ENCODE peak calls at places on chromosomes 7 and 10, in five cellular contexts. H, U, A, P and Z are unnamed samples.

GRCh38 chr10:97151307-97151914 is 34.3 kb downstream of the SLIT1 start:
- DNase-seq in H (no peak), U (no peak), A (no peak), P (peak; percentile 3), Z (peak; percentile 8)

GRCh38 chr10:95445223-95445836 is 115.8 kb downstream of the SORBS1 start:
- DNase-seq in H (peak; percentile 74), U (peak; percentile 64), A (peak; percentile 94), P (no peak), Z (peak; percentile 84)

GRCh38 chr10:108877130-108877529 is 1046.2 kb downstream of the XPNPEP1 start:
- DNase-seq in H (no peak), U (no peak), A (no peak), P (no peak), Z (no peak)

GRCh38 chr10:68135362-68135761 is 26.1 kb downstream of the MYPN start:
- DNase-seq in H (no peak), U (no peak), A (no peak), P (no peak), Z (no peak)

GRCh38 chr10:43162604-43163003 is 24.4 kb downstream of the CSGALNACT2 start:
- DNase-seq in H (no peak), U (no peak), A (no peak), P (no peak), Z (no peak)

GRCh38 chr7:20284398-20285143 is 46.1 kb upstream of the ITGB8 start:
- DNase-seq in H (no peak), U (no peak), A (no peak), P (no peak), Z (no peak)

GRCh38 chr7:90726623-90727022 is 130.5 kb downstream of the CDK14 start:
- DNase-seq in H (peak; percentile 73), U (no peak), A (no peak), P (no peak), Z (no peak)

GRCh38 chr7:24882989-24883631 is 96.9 kb downstream of the OSBPL3 start:
- DNase-seq in H (no peak), U (no peak), A (peak; percentile 75), P (no peak), Z (no peak)

GRCh38 chr10:33234779-33235178 is 99.7 kb downstream of the NRP1 start:
- DNase-seq in H (no peak), U (no peak), A (no peak), P (no peak), Z (peak; percentile 79)

GRCh38 chr10:359762-360161 is 224.5 kb downstream of the ZMYND11 start:
- DNase-seq in H (no peak), U (no peak), A (peak; percentile 35), P (no peak), Z (no peak)

GRCh38 chr10:22252286-22252800 is 34.5 kb upstream of the EBLN1 start:
- DNase-seq in H (peak; percentile 33), U (peak; percentile 61), A (peak; percentile 79), P (peak; percentile 81), Z (peak; percentile 82)

GRCh38 chr10:125169915-125170314 is 9.6 kb upstream of the CTBP2 start:
- DNase-seq in H (no peak), U (no peak), A (no peak), P (no peak), Z (no peak)

GRCh38 chr7:86643478-86644281 is at the start of gene GRM3:
- DNase-seq in H (no peak), U (peak; percentile 42), A (no peak), P (no peak), Z (peak; percentile 54)

GRCh38 chr10:48820231-48820630 is 119.4 kb downstream of the LRRC18 start:
- DNase-seq in H (no peak), U (no peak), A (no peak), P (no peak), Z (no peak)

GRCh38 chr7:47580811-47581331 is 1.0 kb downstream of the TNS3 start:
- DNase-seq in H (no peak), U (no peak), A (no peak), P (no peak), Z (no peak)

DNA sequence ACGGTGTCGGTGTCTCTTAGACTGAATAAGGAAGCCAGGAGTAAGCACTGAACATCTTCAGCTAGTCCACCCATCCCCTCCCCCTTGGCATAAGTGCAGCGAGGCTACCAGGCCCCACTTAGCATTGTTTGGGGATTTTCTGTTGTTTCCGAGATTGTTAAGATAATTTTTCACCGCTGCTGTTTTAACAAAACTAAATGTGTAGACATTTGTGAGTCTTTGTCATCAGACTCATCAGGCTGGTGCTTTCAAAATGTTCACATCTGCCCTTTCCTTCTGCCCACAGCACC is 21.0 kb upstream of the GOT1 start:
- DNase-seq in H (no peak), U (no peak), A (no peak), P (no peak), Z (no peak)
- H3K4me3 ChIP-seq in H (no peak overlapping the region), U (no peak overlapping the region), A (no peak overlapping the region), P (no peak overlapping the region), Z (no peak overlapping the region)

GRCh38 chr7:114929570-114929969 is 7.7 kb downstream of the MDFIC start:
- DNase-seq in H (no peak), U (no peak), A (no peak), P (no peak), Z (no peak)
- TF ChIP-seq CTCF in H (no peak), U (no peak), A (no peak), P (no peak), Z (no peak)

GRCh38 chr7:104018425-104018824 is 29.0 kb upstream of the RELN start:
- DNase-seq in H (no peak), U (no peak), A (no peak), P (no peak), Z (no peak)
- H3K4me3 ChIP-seq in H (no peak overlapping the region), U (no peak overlapping the region), A (no peak overlapping the region), P (no peak overlapping the region), Z (no peak overlapping the region)

GRCh38 chr7:157612009-157612663 is 275.3 kb downstream of the DNAJB6 start:
- DNase-seq in H (no peak), U (no peak), A (peak; percentile 50), P (peak; percentile 48), Z (peak; percentile 52)

GRCh38 chr7:157611341-157611740 is 274.5 kb downstream of the DNAJB6 start:
- DNase-seq in H (no peak), U (no peak), A (peak; percentile 40), P (no peak), Z (peak; percentile 54)

GRCh38 chr7:157609516-157609915 is 272.7 kb downstream of the DNAJB6 start:
- DNase-seq in H (no peak), U (no peak), A (peak; percentile 48), P (peak; percentile 59), Z (no peak)

GRCh38 chr7:157610671-157611295 is 274.0 kb downstream of the DNAJB6 start:
- DNase-seq in H (no peak), U (no peak), A (no peak), P (peak; percentile 54), Z (no peak)

DNA sequence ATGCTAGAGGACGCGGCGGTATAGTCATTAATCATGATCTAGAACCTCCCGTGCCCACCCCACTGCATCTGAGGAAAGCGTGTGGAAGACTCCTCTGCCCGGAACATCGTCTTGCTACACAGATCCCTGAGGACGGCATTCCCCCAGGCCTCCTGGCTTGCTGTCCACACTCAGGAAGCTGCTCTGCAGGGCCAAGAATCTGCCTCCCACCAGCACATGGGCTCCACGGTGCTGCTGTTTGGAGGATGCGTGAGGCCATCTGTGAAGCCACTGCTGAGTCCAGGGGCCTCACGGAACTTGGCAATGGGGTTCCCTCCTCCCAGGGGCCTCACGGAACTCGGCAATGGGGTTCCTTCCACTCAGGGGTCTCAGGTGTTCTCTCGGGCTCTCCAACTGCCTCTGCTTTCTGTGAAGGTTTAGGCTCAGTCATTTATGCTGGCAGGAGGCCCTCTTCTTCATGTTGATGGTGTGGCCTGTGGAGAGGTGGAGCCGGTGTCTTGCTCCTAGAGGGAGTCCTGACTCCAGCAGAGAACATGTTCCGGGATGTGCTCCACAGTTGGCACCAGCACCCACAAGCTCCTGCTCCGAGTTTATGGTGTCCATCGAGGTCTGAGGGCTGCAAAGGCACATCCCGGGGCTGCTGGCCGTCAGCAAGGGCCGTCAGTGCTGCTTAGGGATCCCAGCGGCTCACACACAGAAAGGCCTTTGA is 273.3 kb downstream of the DNAJB6 start:
- DNase-seq in H (no peak), U (no peak), A (peak; percentile 43), P (peak; percentile 51), Z (peak; percentile 57)
- TF ChIP-seq CTCF in H (no peak), U (no peak), A (no peak), P (no peak), Z (no peak)

DNA sequence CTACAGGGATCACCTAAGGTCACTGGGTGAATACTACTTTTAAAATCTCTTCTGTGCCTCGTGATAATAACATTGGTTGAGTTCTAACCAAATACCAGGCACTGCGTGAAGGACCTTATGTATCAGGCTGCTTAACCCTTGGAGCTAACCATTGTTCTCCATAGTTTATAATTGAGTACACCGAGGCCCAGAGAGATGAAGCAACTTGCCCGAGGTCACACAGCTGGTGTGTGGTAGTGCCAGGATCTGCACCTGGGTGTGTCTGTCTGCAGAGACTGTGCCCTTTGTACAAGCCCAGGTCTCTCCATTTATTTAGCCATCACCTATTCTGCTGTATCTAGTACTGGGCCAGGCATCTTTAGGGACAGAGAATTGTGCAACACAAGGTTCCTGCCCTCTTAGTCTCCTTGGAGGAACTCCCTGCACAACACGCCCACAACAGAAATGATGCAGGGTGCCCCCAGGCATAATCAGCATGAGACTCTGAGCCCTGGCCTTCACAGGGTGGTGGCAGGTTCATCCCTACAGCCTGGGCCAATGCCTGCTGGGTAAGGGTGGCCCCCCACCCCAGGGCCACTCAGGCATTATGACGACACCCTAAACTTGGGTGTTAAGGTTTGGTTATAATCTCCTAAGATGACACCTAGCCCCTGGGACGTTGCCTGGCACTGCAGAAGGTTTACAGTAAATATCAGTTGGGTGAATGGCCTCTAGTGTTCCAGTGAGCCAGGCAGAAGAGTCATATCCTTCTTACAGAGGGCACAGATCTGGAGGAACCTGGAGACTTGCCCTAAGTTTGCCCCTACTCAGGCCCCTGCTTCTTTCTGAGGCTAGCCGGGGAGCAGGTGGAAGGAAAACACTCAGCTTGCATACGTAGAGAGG is 31.6 kb downstream of the UNC5B start:
- DNase-seq in H (no peak), U (peak; percentile 36), A (no peak), P (no peak), Z (no peak)
- H3K4me3 ChIP-seq in H (peak overlapping the region; percentile 11), U (peak overlapping the region; percentile 40), A (peak overlapping the region; percentile 31), P (peak overlapping the region; percentile 30), Z (peak overlapping the region; percentile 5)